ENCODE peak calls at places on chromosomes 2 and 18, in four cellular contexts. J is mesenchymal stem cell, G is H9, U is trophoblast cell. A is an unnamed sample.

GRCh38 chr2:21042958-21043743 is 722 bp downstream of the APOB start:
- DNase-seq in J (peak), G (peak), U (peak), A (peak)

GRCh38 chr2:109168080-109168479 is 39.1 kb downstream of the SH3RF3 start:
- DNase-seq in J (no peak), G (no peak), U (no peak), A (no peak)

GRCh38 chr2:14554829-14555580 is 77.5 kb upstream of the LRATD1 start:
- DNase-seq in J (no peak), G (no peak), U (peak), A (no peak)

GRCh38 chr18:57080479-57080878 is 66.4 kb upstream of the BOD1L2 start:
- DNase-seq in J (no peak), G (no peak), U (no peak), A (no peak)

GRCh38 chr2:54422072-54422581 is 34.0 kb upstream of the SPTBN1 start:
- DNase-seq in J (no peak), G (no peak), U (no peak), A (no peak)

GRCh38 chr2:179170897-179171296 is 93.7 kb downstream of the SESTD1 start:
- DNase-seq in J (no peak), G (no peak), U (no peak), A (no peak)

GRCh38 chr18:45951021-45951714 is 16.0 kb downstream of the EPG5 start:
- DNase-seq in J (peak), G (no peak), U (peak), A (no peak)

GRCh38 chr2:127951031-127951430 is 65.3 kb upstream of the AMMECR1L start:
- DNase-seq in J (peak), G (no peak), U (no peak), A (no peak)

GRCh38 chr2:171004363-171004762 is 75.3 kb downstream of the GORASP2 start:
- DNase-seq in J (no peak), G (no peak), U (no peak), A (no peak)

GRCh38 chr2:234291765-234292204 is 205.1 kb downstream of the ARL4C start:
- DNase-seq in J (peak), G (no peak), U (no peak), A (no peak)

GRCh38 chr18:63234839-63235238 is 84.7 kb downstream of the BCL2 start:
- DNase-seq in J (no peak), G (no peak), U (no peak), A (no peak)

GRCh38 chr2:238287702-238288649 is at the start of gene PER2:
- DNase-seq in J (peak), G (peak), U (peak), A (no peak)

DNA sequence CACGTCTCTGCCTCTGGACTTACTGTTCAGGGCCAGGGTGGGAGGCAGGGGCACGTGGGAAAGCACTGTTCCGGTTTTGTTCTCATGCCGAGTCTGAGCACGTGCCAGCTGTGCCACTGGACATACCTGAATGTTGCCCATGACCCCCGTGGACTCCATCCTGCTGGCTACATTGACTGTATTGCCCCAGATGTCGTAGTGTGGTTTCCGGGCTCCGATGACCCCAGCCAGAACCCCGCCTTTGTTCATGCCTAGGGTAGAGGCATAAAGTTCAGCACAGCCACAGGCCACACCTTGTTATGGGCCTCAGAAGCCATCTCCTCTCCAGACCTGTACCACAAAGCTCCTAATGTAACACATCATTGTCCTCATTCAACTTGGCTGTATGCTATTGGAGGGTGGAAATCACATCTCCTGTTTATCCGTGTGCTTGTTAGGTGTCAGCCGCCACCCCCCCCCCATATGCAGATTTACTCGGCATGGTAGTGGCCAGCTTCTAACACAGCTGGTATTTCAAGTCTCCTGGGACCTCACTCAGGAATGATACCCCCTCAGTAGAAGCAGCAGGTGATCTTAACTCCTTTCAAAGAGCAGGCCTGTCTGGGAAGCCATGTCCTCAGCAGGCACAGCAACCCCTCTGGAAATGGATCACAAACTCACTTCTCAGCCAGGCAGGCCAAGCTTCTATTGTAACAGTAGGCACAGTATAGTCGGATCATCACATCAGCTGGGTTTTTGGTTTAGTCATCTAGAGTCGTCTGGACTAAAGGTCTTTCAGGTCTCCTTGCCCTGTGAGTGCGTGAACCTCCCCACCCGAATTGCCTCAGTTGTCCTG is 27.6 kb downstream of the CENPO start:
- DNase-seq in J (no peak), G (no peak), U (no peak), A (no peak)
- H2BK12ac ChIP-seq in J (no peak), G (no peak), U (no peak), A (peak)

GRCh38 chr2:229141626-229142025 is 129.5 kb downstream of the PID1 start:
- DNase-seq in J (peak), G (no peak), U (no peak), A (no peak)
- H2BK12ac ChIP-seq in J (no peak), G (no peak), U (no peak), A (no peak)

GRCh38 chr2:224586127-224586702 is 1.1 kb upstream of the CUL3 start:
- DNase-seq in J (no peak), G (no peak), U (no peak), A (no peak)

GRCh38 chr2:224580248-224580647 is 4.9 kb downstream of the CUL3 start:
- DNase-seq in J (no peak), G (no peak), U (no peak), A (no peak)

GRCh38 chr2:224584111-224584764 is 925 bp downstream of the CUL3 start:
- DNase-seq in J (peak), G (no peak), U (peak), A (no peak)

GRCh38 chr2:224585205-224586088 is at the start of gene CUL3:
- DNase-seq in J (peak), G (peak), U (peak), A (peak)

GRCh38 chr2:224584768-224585204 is 377 bp downstream of the CUL3 start:
- DNase-seq in J (peak), G (peak), U (peak), A (no peak)
- H2BK12ac ChIP-seq in J (peak), G (no peak), U (no peak), A (no peak)

GRCh38 chr2:65576861-65577601 is 144.6 kb upstream of the SPRED2 start:
- DNase-seq in J (peak), G (no peak), U (peak), A (no peak)

GRCh38 chr2:65576278-65576677 is 143.9 kb upstream of the SPRED2 start:
- DNase-seq in J (no peak), G (no peak), U (no peak), A (no peak)

GRCh38 chr2:65583061-65583460 is 150.7 kb upstream of the SPRED2 start:
- DNase-seq in J (no peak), G (no peak), U (no peak), A (no peak)

GRCh38 chr2:65580824-65581223 is 148.4 kb upstream of the SPRED2 start:
- DNase-seq in J (no peak), G (no peak), U (no peak), A (no peak)

GRCh38 chr2:65579506-65580235 is 147.3 kb upstream of the SPRED2 start:
- DNase-seq in J (no peak), G (peak), U (no peak), A (no peak)
- H2BK12ac ChIP-seq in J (peak), G (no peak), U (peak), A (peak)

DNA sequence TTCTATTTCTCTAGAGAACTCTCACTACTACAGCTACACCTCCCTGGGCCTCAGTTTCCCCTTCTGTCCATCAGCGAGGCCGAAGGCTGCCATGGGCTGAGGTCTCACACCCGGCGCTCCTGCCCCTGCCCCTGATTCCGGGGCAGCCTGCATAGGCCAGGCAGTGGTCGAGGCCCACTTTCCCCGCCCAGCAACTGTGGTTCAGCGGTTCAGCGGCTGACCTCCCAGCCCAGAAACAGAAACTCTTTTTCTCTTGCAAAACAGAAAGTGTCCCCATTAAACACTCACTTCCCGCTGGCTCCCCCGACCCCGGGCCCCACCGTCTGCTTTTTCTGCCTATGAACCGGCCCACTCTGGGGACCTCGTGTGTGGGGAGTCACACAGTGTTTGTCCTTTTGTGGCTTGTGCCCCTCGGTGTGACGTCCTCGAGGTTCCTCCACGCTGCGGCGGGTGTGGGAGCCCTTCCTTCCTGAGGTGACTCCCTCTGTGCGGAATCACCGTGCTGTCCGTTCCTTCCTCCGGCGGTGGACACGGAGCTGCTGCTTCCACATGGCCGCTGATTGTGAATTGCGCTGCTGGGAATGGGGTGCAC is 16.0 kb downstream of the PDCD1 start:
- DNase-seq in J (peak), G (peak), U (peak), A (no peak)
- H2BK12ac ChIP-seq in J (peak), G (no peak), U (no peak), A (no peak)